ENCODE peak calls at places on chromosomes 1 and 21, in ten cellular contexts. G is MM.1S, M is mucosa of descending colon, F is lung, Y is astrocyte, W is PC-9, S is hepatocyte, B is kidney, N is prostate gland, L is mammary epithelial cell. R is an unnamed sample.

GRCh38 chr1:228455715-228456114 is 31.5 kb upstream of the RNF187 start:
- DNase-seq in N (no peak), S (no peak), M (no peak), W (no peak), B (no peak), F (no peak), Y (no peak), L (no peak), G (no peak), R (no peak)

GRCh38 chr1:156387899-156388813 is 19.1 kb downstream of the RHBG start:
- DNase-seq in N (no peak), W (no peak), L (no peak), B (no peak), Y (no peak), G (peak; percentile 25), S (peak; percentile 37), F (no peak), M (no peak), R (no peak)

GRCh38 chr1:97385536-97385935 is 535.3 kb downstream of the DPYD start:
- DNase-seq in F (no peak), Y (peak; percentile 59), L (no peak), G (no peak), B (no peak), W (no peak), M (no peak), N (no peak), S (no peak), R (no peak)

GRCh38 chr1:15919316-15919715 is 56.6 kb downstream of the ZBTB17 start:
- DNase-seq in L (peak; percentile 91), S (no peak), G (no peak), Y (peak; percentile 94), W (peak; percentile 58), F (no peak), B (no peak), M (no peak), N (no peak), R (peak; percentile 66)

GRCh38 chr1:37901191-37901892 is 42.0 kb upstream of the MTF1 start:
- DNase-seq in G (no peak), S (no peak), B (no peak), N (no peak), W (no peak), L (no peak), M (peak; percentile 10), Y (no peak), F (no peak), R (no peak)

GRCh38 chr1:209743145-209743482 is 12.7 kb upstream of the TRAF3IP3 start:
- DNase-seq in B (peak; percentile 61), L (peak; percentile 42), M (no peak), Y (peak; percentile 67), W (no peak), G (no peak), F (no peak), S (no peak), N (no peak), R (no peak)

GRCh38 chr21:14097881-14098499 is 112.8 kb downstream of the LIPI start:
- DNase-seq in Y (no peak), M (no peak), F (no peak), G (no peak), N (no peak), B (no peak), S (no peak), L (no peak), W (no peak), R (no peak)

GRCh38 chr1:200869376-200869752 is 3.4 kb upstream of the GPR25 start:
- DNase-seq in W (no peak), F (no peak), L (no peak), G (no peak), N (no peak), M (no peak), Y (no peak), S (no peak), B (no peak), R (no peak)

GRCh38 chr1:201999625-202000238 is 10.7 kb upstream of the ELF3 start:
- DNase-seq in N (no peak), B (no peak), Y (no peak), W (peak; percentile 60), M (peak; percentile 50), S (peak; percentile 80), L (peak; percentile 43), F (no peak), G (peak; percentile 61), R (no peak)

GRCh38 chr1:82391712-82392111 is 591.0 kb downstream of the ADGRL2 start:
- DNase-seq in G (no peak), W (no peak), M (no peak), L (no peak), S (no peak), B (no peak), N (no peak), F (no peak), Y (no peak), R (no peak)

GRCh38 chr21:17585875-17586450 is 26.7 kb downstream of the BTG3 start:
- DNase-seq in N (no peak), L (peak; percentile 24), B (no peak), G (peak; percentile 62), S (peak; percentile 53), M (peak; percentile 58), Y (peak; percentile 22), F (no peak), W (peak; percentile 38), R (no peak)

GRCh38 chr1:112685913-112686312 is 11.5 kb downstream of the MOV10 start:
- DNase-seq in Y (no peak), N (no peak), S (no peak), L (no peak), W (no peak), M (no peak), B (no peak), G (no peak), F (no peak), R (no peak)

GRCh38 chr1:1359668-1360468 is 1.5 kb upstream of the MXRA8 start:
- DNase-seq in B (peak; percentile 81), G (no peak), F (no peak), S (peak; percentile 61), L (no peak), Y (peak; percentile 78), M (no peak), W (peak; percentile 10), N (no peak), R (no peak)

GRCh38 chr1:1356796-1357401 is 1.5 kb downstream of the MXRA8 start:
- DNase-seq in L (no peak), B (peak; percentile 78), S (no peak), G (no peak), M (no peak), W (peak; percentile 34), N (no peak), Y (no peak), F (no peak), R (peak; percentile 66)

GRCh38 chr1:1359316-1359667 is 937 bp upstream of the MXRA8 start:
- DNase-seq in W (no peak), G (no peak), M (no peak), S (no peak), B (no peak), Y (peak; percentile 85), F (no peak), L (no peak), N (no peak), R (peak; percentile 60)

GRCh38 chr1:1357871-1358432 is 403 bp downstream of the MXRA8 start:
- DNase-seq in S (peak; percentile 74), M (peak; percentile 11), N (no peak), F (no peak), B (peak; percentile 78), W (peak; percentile 25), G (no peak), Y (peak; percentile 5), L (no peak), R (no peak)

GRCh38 chr1:1358433-1359201 is at the start of gene MXRA8:
- DNase-seq in M (peak; percentile 61), F (peak; percentile 60), G (no peak), Y (peak; percentile 77), S (peak; percentile 91), W (peak; percentile 27), N (no peak), L (no peak), B (peak; percentile 90), R (peak; percentile 63)
- H3K4me3 ChIP-seq in M (no peak within 1 kb of the TSS), F (peak within 1 kb of the TSS; percentile 37), G (no peak within 1 kb of the TSS), Y (peak within 1 kb of the TSS; percentile 83), S (peak within 1 kb of the TSS; percentile 40), W (no peak within 1 kb of the TSS), N (peak within 1 kb of the TSS; percentile 30), L (no peak within 1 kb of the TSS), B (peak within 1 kb of the TSS; percentile 55), R (no peak within 1 kb of the TSS)

GRCh38 chr1:59666106-59666505 is 148.6 kb upstream of the HOOK1 start:
- DNase-seq in N (no peak), Y (no peak), S (no peak), W (no peak), B (no peak), F (no peak), L (no peak), M (no peak), G (no peak), R (no peak)
- TF ChIP-seq CTCF in N (no peak), Y (no peak), S (peak; percentile 15), W (no peak), B (no peak), F (no peak), L (no peak), M (no peak), G (peak; percentile 13), R (no peak)

DNA sequence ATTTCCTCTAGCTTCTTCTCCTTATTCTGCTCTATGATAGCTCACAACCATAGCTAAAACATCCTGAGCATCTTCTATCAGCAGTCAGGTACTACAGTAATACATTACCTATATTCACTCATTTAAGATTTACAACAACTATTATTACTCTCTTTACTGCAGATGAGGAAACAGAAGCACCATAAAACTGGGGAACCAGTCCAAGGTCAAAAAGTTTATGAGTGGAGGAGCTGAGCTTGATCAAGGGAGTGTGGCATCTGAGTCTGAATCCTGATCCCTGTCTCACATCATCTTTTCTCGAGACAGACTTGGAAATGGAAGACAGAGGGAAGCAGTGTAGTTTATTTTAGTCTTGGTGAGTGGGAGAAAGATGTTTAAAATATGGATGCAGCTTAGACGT is 288.6 kb downstream of the RGS7 start:
- DNase-seq in Y (no peak), W (no peak), S (no peak), N (no peak), L (no peak), G (no peak), F (no peak), B (no peak), M (peak; percentile 20), R (no peak)
- H3K36me3 ChIP-seq in Y (no peaks in the 10 kb centered on the region), W (no peaks in the 10 kb centered on the region), S (no peaks in the 10 kb centered on the region), N (no peaks in the 10 kb centered on the region), L (no peaks in the 10 kb centered on the region), G (no peaks in the 10 kb centered on the region), F (no peaks in the 10 kb centered on the region), B (no peaks in the 10 kb centered on the region), M (no peaks in the 10 kb centered on the region), R (no peaks in the 10 kb centered on the region)

DNA sequence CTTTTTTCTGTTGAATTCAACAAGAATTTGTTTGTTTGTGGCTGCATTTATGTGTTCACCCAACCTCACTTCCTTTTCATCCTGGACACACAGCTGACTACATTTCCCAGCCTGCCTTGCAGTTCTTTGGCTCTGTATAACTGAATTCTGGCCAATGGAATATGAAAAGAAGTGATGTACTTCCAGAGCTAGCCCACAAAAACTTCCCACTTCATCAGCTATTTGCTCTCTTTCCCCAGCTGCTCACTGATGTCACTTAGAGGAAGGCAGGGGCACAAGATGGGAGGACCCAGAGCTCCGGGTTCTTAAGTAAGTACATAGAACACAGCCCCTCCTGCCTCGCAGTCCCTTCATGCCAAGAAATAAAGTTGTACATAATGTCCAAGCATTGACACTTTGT is 235.0 kb upstream of the FGGY start:
- DNase-seq in W (no peak), B (no peak), G (no peak), N (peak; percentile 59), F (peak; percentile 44), Y (peak; percentile 90), M (peak; percentile 69), S (peak; percentile 72), L (no peak), R (no peak)
- H3K4me3 ChIP-seq in W (no peak overlapping the region), B (peak overlapping the region; percentile 38), G (no peak overlapping the region), N (no peak overlapping the region), F (no peak overlapping the region), Y (peak overlapping the region; percentile 47), M (no peak overlapping the region), S (no peak overlapping the region), L (no peak overlapping the region), R (no peak overlapping the region)

GRCh38 chr21:41867313-41867712 is 11.8 kb downstream of the PRDM15 start:
- DNase-seq in L (no peak), G (no peak), M (no peak), F (no peak), W (no peak), S (no peak), B (no peak), N (no peak), Y (no peak), R (no peak)
- TF ChIP-seq CTCF in L (no peak), G (no peak), M (no peak), F (no peak), W (no peak), S (no peak), B (no peak), N (no peak), Y (no peak), R (no peak)

R was measured in RWPE2.